ENCODE peak calls at places on chromosome 9, in six cellular contexts. One of them, this sample, is unnamed.

GRCh38 chr9:120982851-120983250 is 56.3 kb upstream of the TRAF1 start:
- DNase-seq in neural crest cell: no peak
- DNase-seq in neural progenitor cell: no peak
- DNase-seq in cardiac muscle cell: peak
- DNase-seq in Calu3: no peak
- DNase-seq in colonic mucosa: no peak
- DNase-seq in this sample: no peak

GRCh38 chr9:12640021-12640587 is 53.1 kb upstream of the TYRP1 start:
- DNase-seq in colonic mucosa: no peak
- DNase-seq in neural progenitor cell: peak
- DNase-seq in cardiac muscle cell: peak
- DNase-seq in Calu3: no peak
- DNase-seq in neural crest cell: no peak
- DNase-seq in this sample: no peak

GRCh38 chr9:133403766-133404439 is 13.9 kb downstream of the REXO4 start:
- DNase-seq in neural crest cell: no peak
- DNase-seq in Calu3: peak
- DNase-seq in cardiac muscle cell: peak
- DNase-seq in colonic mucosa: peak
- DNase-seq in neural progenitor cell: peak
- DNase-seq in this sample: peak

GRCh38 chr9:101478906-101479305 is 43.3 kb upstream of the ALDOB start:
- DNase-seq in neural crest cell: no peak
- DNase-seq in colonic mucosa: no peak
- DNase-seq in cardiac muscle cell: no peak
- DNase-seq in neural progenitor cell: no peak
- DNase-seq in Calu3: no peak
- DNase-seq in this sample: no peak

GRCh38 chr9:127503947-127504886 is 52.9 kb downstream of the LRSAM1 start:
- DNase-seq in cardiac muscle cell: peak
- DNase-seq in Calu3: peak
- DNase-seq in neural crest cell: peak
- DNase-seq in colonic mucosa: peak
- DNase-seq in neural progenitor cell: peak
- DNase-seq in this sample: peak

GRCh38 chr9:111527347-111527746 is 2.4 kb downstream of the ZNF483 start:
- DNase-seq in neural crest cell: no peak
- DNase-seq in colonic mucosa: no peak
- DNase-seq in Calu3: no peak
- DNase-seq in cardiac muscle cell: no peak
- DNase-seq in neural progenitor cell: no peak
- DNase-seq in this sample: no peak

GRCh38 chr9:92746567-92747458 is 17.8 kb downstream of the BICD2 start:
- DNase-seq in neural progenitor cell: no peak
- DNase-seq in Calu3: peak
- DNase-seq in colonic mucosa: no peak
- DNase-seq in neural crest cell: no peak
- DNase-seq in cardiac muscle cell: peak
- DNase-seq in this sample: no peak

GRCh38 chr9:91935805-91936204 is 14.2 kb downstream of the ROR2 start:
- DNase-seq in Calu3: no peak
- DNase-seq in neural crest cell: no peak
- DNase-seq in cardiac muscle cell: no peak
- DNase-seq in neural progenitor cell: no peak
- DNase-seq in colonic mucosa: no peak
- DNase-seq in this sample: no peak

GRCh38 chr9:116174347-116174746 is 20.8 kb downstream of the PAPPA start:
- DNase-seq in neural progenitor cell: no peak
- DNase-seq in Calu3: no peak
- DNase-seq in neural crest cell: no peak
- DNase-seq in cardiac muscle cell: no peak
- DNase-seq in colonic mucosa: no peak
- DNase-seq in this sample: no peak

GRCh38 chr9:133701981-133702797 is 36.0 kb downstream of the SARDH start:
- DNase-seq in neural crest cell: no peak
- DNase-seq in Calu3: no peak
- DNase-seq in neural progenitor cell: no peak
- DNase-seq in cardiac muscle cell: peak
- DNase-seq in colonic mucosa: no peak
- DNase-seq in this sample: no peak

GRCh38 chr9:38339496-38339895 is 53.0 kb upstream of the ALDH1B1 start:
- DNase-seq in cardiac muscle cell: peak
- DNase-seq in Calu3: no peak
- DNase-seq in colonic mucosa: no peak
- DNase-seq in neural crest cell: no peak
- DNase-seq in neural progenitor cell: no peak
- DNase-seq in this sample: no peak

GRCh38 chr9:35568196-35568595 is 36.9 kb upstream of the TESK1 start:
- DNase-seq in Calu3: peak
- DNase-seq in cardiac muscle cell: no peak
- DNase-seq in neural crest cell: no peak
- DNase-seq in colonic mucosa: no peak
- DNase-seq in neural progenitor cell: no peak
- DNase-seq in this sample: no peak

GRCh38 chr9:126805546-126806262 is 864 bp downstream of the ZBTB43 start:
- DNase-seq in cardiac muscle cell: peak
- DNase-seq in neural progenitor cell: peak
- DNase-seq in neural crest cell: no peak
- DNase-seq in Calu3: peak
- DNase-seq in colonic mucosa: peak
- DNase-seq in this sample: no peak

GRCh38 chr9:130736834-130737233 is 43.3 kb downstream of the EXOSC2 start:
- DNase-seq in neural progenitor cell: no peak
- DNase-seq in cardiac muscle cell: no peak
- DNase-seq in colonic mucosa: no peak
- DNase-seq in neural crest cell: no peak
- DNase-seq in Calu3: no peak
- DNase-seq in this sample: no peak

GRCh38 chr9:133238272-133238850 is 29.3 kb upstream of the OBP2B start:
- DNase-seq in colonic mucosa: peak
- DNase-seq in Calu3: peak
- DNase-seq in neural progenitor cell: peak
- DNase-seq in neural crest cell: peak
- DNase-seq in cardiac muscle cell: peak
- DNase-seq in this sample: peak

GRCh38 chr9:94950733-94951590 is 224.5 kb downstream of the AOPEP start:
- DNase-seq in neural crest cell: no peak
- DNase-seq in Calu3: no peak
- DNase-seq in neural progenitor cell: no peak
- DNase-seq in cardiac muscle cell: peak
- DNase-seq in colonic mucosa: no peak
- DNase-seq in this sample: no peak

GRCh38 chr9:1791191-1791590 is 224.0 kb upstream of the SMARCA2 start:
- DNase-seq in Calu3: no peak
- DNase-seq in neural progenitor cell: no peak
- DNase-seq in neural crest cell: no peak
- DNase-seq in cardiac muscle cell: no peak
- DNase-seq in colonic mucosa: no peak
- DNase-seq in this sample: no peak

GRCh38 chr9:133701321-133701980 is 36.7 kb downstream of the SARDH start:
- DNase-seq in neural crest cell: no peak
- DNase-seq in cardiac muscle cell: no peak
- DNase-seq in Calu3: no peak
- DNase-seq in neural progenitor cell: no peak
- DNase-seq in colonic mucosa: no peak
- DNase-seq in this sample: no peak

GRCh38 chr9:108269421-108269820 is 586.4 kb downstream of the ACTL7B start:
- DNase-seq in colonic mucosa: no peak
- DNase-seq in neural crest cell: no peak
- DNase-seq in Calu3: no peak
- DNase-seq in neural progenitor cell: no peak
- DNase-seq in cardiac muscle cell: no peak
- DNase-seq in this sample: no peak

GRCh38 chr9:108271236-108271635 is 584.5 kb downstream of the ACTL7B start:
- DNase-seq in neural crest cell: no peak
- DNase-seq in cardiac muscle cell: no peak
- DNase-seq in Calu3: no peak
- DNase-seq in neural progenitor cell: no peak
- DNase-seq in colonic mucosa: no peak
- DNase-seq in this sample: no peak

GRCh38 chr9:108271646-108272349 is 584.0 kb downstream of the ACTL7B start:
- DNase-seq in cardiac muscle cell: peak
- DNase-seq in Calu3: peak
- DNase-seq in colonic mucosa: peak
- DNase-seq in neural crest cell: no peak
- DNase-seq in neural progenitor cell: peak
- DNase-seq in this sample: no peak

GRCh38 chr9:108272350-108272899 is 583.4 kb downstream of the ACTL7B start:
- DNase-seq in colonic mucosa: peak
- DNase-seq in neural progenitor cell: peak
- DNase-seq in Calu3: peak
- DNase-seq in cardiac muscle cell: peak
- DNase-seq in neural crest cell: no peak
- DNase-seq in this sample: peak

GRCh38 chr9:108270041-108270440 is 585.7 kb downstream of the ACTL7B start:
- DNase-seq in colonic mucosa: no peak
- DNase-seq in cardiac muscle cell: no peak
- DNase-seq in neural crest cell: no peak
- DNase-seq in neural progenitor cell: no peak
- DNase-seq in Calu3: no peak
- DNase-seq in this sample: no peak
- TF ChIP-seq CTCF in colonic mucosa: no peak
- TF ChIP-seq CTCF in cardiac muscle cell: no peak
- TF ChIP-seq CTCF in neural crest cell: no peak
- TF ChIP-seq CTCF in neural progenitor cell: no peak
- TF ChIP-seq CTCF in Calu3: no peak
- TF ChIP-seq CTCF in this sample: no peak

GRCh38 chr9:33785914-33786313 is 9.4 kb upstream of the PRSS3 start:
- DNase-seq in cardiac muscle cell: peak
- DNase-seq in neural progenitor cell: peak
- DNase-seq in colonic mucosa: no peak
- DNase-seq in Calu3: no peak
- DNase-seq in neural crest cell: no peak
- DNase-seq in this sample: no peak
- TF ChIP-seq CTCF in cardiac muscle cell: peak
- TF ChIP-seq CTCF in neural progenitor cell: peak
- TF ChIP-seq CTCF in colonic mucosa: no peak
- TF ChIP-seq CTCF in Calu3: no peak
- TF ChIP-seq CTCF in neural crest cell: peak
- TF ChIP-seq CTCF in this sample: peak

GRCh38 chr9:9912459-9912858 is 700.3 kb downstream of the PTPRD start:
- DNase-seq in colonic mucosa: no peak
- DNase-seq in cardiac muscle cell: no peak
- DNase-seq in neural progenitor cell: peak
- DNase-seq in neural crest cell: no peak
- DNase-seq in Calu3: no peak
- DNase-seq in this sample: no peak
- TF ChIP-seq CTCF in colonic mucosa: no peak
- TF ChIP-seq CTCF in cardiac muscle cell: no peak
- TF ChIP-seq CTCF in neural progenitor cell: peak
- TF ChIP-seq CTCF in neural crest cell: peak
- TF ChIP-seq CTCF in Calu3: peak
- TF ChIP-seq CTCF in this sample: peak

GRCh38 chr9:136344544-136345280 is 17.4 kb downstream of the GPSM1 start:
- DNase-seq in cardiac muscle cell: no peak
- DNase-seq in Calu3: no peak
- DNase-seq in colonic mucosa: no peak
- DNase-seq in neural progenitor cell: no peak
- DNase-seq in neural crest cell: no peak
- DNase-seq in this sample: no peak

GRCh38 chr9:136343884-136344269 is 16.5 kb downstream of the GPSM1 start:
- DNase-seq in neural progenitor cell: no peak
- DNase-seq in Calu3: no peak
- DNase-seq in colonic mucosa: no peak
- DNase-seq in cardiac muscle cell: no peak
- DNase-seq in neural crest cell: no peak
- DNase-seq in this sample: no peak

GRCh38 chr9:136346157-136346481 is 17.4 kb downstream of the DNLZ start:
- DNase-seq in Calu3: no peak
- DNase-seq in neural progenitor cell: no peak
- DNase-seq in cardiac muscle cell: no peak
- DNase-seq in colonic mucosa: no peak
- DNase-seq in neural crest cell: no peak
- DNase-seq in this sample: no peak

GRCh38 chr9:136346927-136347465 is 16.5 kb downstream of the DNLZ start:
- DNase-seq in Calu3: no peak
- DNase-seq in cardiac muscle cell: no peak
- DNase-seq in neural crest cell: no peak
- DNase-seq in neural progenitor cell: no peak
- DNase-seq in colonic mucosa: no peak
- DNase-seq in this sample: no peak

GRCh38 chr9:136345281-136346156 is 18.0 kb downstream of the DNLZ start:
- DNase-seq in neural progenitor cell: peak
- DNase-seq in neural crest cell: peak
- DNase-seq in colonic mucosa: peak
- DNase-seq in cardiac muscle cell: peak
- DNase-seq in Calu3: peak
- DNase-seq in this sample: peak
- TF ChIP-seq CTCF in neural progenitor cell: peak
- TF ChIP-seq CTCF in neural crest cell: peak
- TF ChIP-seq CTCF in colonic mucosa: peak
- TF ChIP-seq CTCF in cardiac muscle cell: peak
- TF ChIP-seq CTCF in Calu3: peak
- TF ChIP-seq CTCF in this sample: no peak

GRCh38 chr9:103661663-103662062 is 432.4 kb upstream of the SMC2 start:
- DNase-seq in neural progenitor cell: no peak
- DNase-seq in Calu3: no peak
- DNase-seq in neural crest cell: no peak
- DNase-seq in cardiac muscle cell: no peak
- DNase-seq in colonic mucosa: no peak
- DNase-seq in this sample: no peak

GRCh38 chr9:103660830-103661229 is 433.3 kb upstream of the SMC2 start:
- DNase-seq in colonic mucosa: no peak
- DNase-seq in cardiac muscle cell: no peak
- DNase-seq in Calu3: no peak
- DNase-seq in neural crest cell: no peak
- DNase-seq in neural progenitor cell: no peak
- DNase-seq in this sample: no peak

DNA sequence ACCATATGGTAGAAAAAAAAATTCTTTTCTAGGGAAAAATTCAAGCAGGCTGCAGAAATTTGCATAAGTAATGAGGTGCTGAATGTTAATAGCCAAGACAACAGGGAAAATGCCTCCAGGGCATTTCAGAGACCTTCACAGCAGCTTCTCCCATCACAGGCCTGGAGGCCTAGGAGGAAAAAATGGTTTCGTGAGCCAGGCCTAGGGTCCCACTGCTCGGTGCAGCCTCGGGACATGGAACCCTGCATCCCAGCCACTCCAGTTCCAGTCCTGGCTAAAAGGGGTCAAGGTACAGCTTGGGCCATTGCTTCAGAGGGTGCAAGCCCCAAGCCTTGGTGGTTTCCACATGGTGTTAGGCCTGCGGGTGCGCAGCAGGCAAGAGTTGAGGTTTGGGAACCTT is 436.0 kb upstream of the SMC2 start:
- DNase-seq in cardiac muscle cell: no peak
- DNase-seq in Calu3: no peak
- DNase-seq in colonic mucosa: no peak
- DNase-seq in neural progenitor cell: no peak
- DNase-seq in neural crest cell: no peak
- DNase-seq in this sample: no peak
- TF ChIP-seq CTCF in cardiac muscle cell: no peak
- TF ChIP-seq CTCF in Calu3: no peak
- TF ChIP-seq CTCF in colonic mucosa: no peak
- TF ChIP-seq CTCF in neural progenitor cell: no peak
- TF ChIP-seq CTCF in neural crest cell: no peak
- TF ChIP-seq CTCF in this sample: no peak

GRCh38 chr9:4923580-4924544 is 61.2 kb upstream of the JAK2 start:
- DNase-seq in Calu3: peak
- DNase-seq in cardiac muscle cell: peak
- DNase-seq in neural progenitor cell: no peak
- DNase-seq in neural crest cell: no peak
- DNase-seq in colonic mucosa: no peak
- DNase-seq in this sample: no peak
- TF ChIP-seq CTCF in Calu3: no peak
- TF ChIP-seq CTCF in cardiac muscle cell: peak
- TF ChIP-seq CTCF in neural progenitor cell: no peak
- TF ChIP-seq CTCF in neural crest cell: no peak
- TF ChIP-seq CTCF in colonic mucosa: peak
- TF ChIP-seq CTCF in this sample: peak